ENCODE peak calls at places on chromosomes 2 and 18, in eight cellular contexts. L, U, A, G, O, D, J and B are unnamed samples. For H3K4me1 and H3K36me3, the result is how much of the 10 kb centered on the place peaks cover.

GRCh38 chr2:2880938-2881337 is 496.7 kb downstream of the EIPR1 start:
- DNase-seq in D (no peak), L (no peak), A (no peak), U (no peak), G (no peak), O (no peak), J (no peak), B (no peak)

GRCh38 chr18:22465859-22466602 is 48.3 kb upstream of the CTAGE1 start:
- DNase-seq in L (peak), A (peak), D (peak), J (no peak), O (no peak), G (peak), U (peak), B (no peak)

GRCh38 chr18:57837917-57838548 is 34.9 kb upstream of the ATP8B1 start:
- DNase-seq in O (no peak), L (no peak), D (no peak), A (no peak), J (no peak), U (no peak), G (no peak), B (no peak)

GRCh38 chr2:58798787-58799186 is 557.7 kb upstream of the FANCL start:
- DNase-seq in D (no peak), A (no peak), U (no peak), L (no peak), J (no peak), G (no peak), O (no peak), B (no peak)

GRCh38 chr2:239026711-239027430 is 179.0 kb downstream of the TWIST2 start:
- DNase-seq in A (no peak), G (no peak), D (peak), L (no peak), J (no peak), U (no peak), O (peak), B (no peak)

GRCh38 chr2:85148190-85148589 is 15.0 kb downstream of the TCF7L1 start:
- DNase-seq in G (no peak), O (no peak), L (no peak), D (no peak), U (no peak), J (no peak), A (no peak), B (no peak)

GRCh38 chr18:47944972-47945843 is 14.7 kb upstream of the SMAD2 start:
- DNase-seq in U (no peak), J (no peak), O (no peak), D (no peak), L (peak), G (no peak), A (no peak), B (no peak)

GRCh38 chr18:70029163-70029562 is 81.5 kb upstream of the CD226 start:
- DNase-seq in U (no peak), O (no peak), A (no peak), D (no peak), L (no peak), J (no peak), G (no peak), B (no peak)

GRCh38 chr2:7133521-7133920 is 216.3 kb downstream of the RNF144A start:
- DNase-seq in G (no peak), J (no peak), U (no peak), D (no peak), A (no peak), L (no peak), O (no peak), B (no peak)

GRCh38 chr2:21099281-21099907 is 24.4 kb upstream of the TDRD15 start:
- DNase-seq in D (no peak), G (no peak), U (no peak), J (no peak), L (no peak), A (no peak), O (no peak), B (no peak)

GRCh38 chr2:287471-287885 is 413 bp downstream of the ALKAL2 start:
- DNase-seq in G (no peak), J (no peak), O (peak), U (no peak), D (no peak), A (peak), L (peak), B (peak)

GRCh38 chr2:150911766-150912280 is 349.8 kb downstream of the RBM43 start:
- DNase-seq in U (peak), J (peak), O (no peak), D (peak), A (peak), L (peak), G (no peak), B (no peak)

DNA sequence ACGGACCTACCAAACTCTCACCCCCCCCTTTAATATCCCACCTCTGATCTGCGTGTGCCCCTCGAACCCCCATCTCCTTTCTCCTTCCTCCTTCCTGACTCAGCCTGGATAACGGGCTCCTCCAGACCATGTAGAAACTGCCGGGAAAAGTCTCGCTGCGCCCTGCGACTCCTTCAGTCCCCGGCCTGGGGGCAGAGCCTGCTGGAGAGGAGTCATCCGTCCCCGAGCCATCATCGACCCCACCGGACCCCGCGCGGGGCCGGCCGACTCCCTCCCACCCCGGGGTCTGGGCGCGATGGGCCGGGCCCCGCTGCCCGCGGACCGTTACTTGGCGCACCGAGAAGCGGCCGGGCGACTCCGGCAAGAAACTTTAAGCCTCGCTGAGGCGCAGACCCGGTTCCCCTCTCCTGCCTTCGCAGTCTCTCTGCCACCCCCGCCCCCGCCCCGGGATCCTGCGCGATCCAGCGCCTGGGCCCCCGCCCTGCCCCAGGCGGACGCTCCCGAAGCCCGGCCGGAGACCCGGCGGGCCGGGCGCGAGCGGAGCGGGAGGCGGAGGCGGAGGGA is 3.4 kb downstream of the ZEB2 start:
- DNase-seq in L (no peak), G (no peak), O (peak), J (no peak), D (no peak), U (no peak), A (peak), B (no peak)
- H3K4me1 ChIP-seq in L (under half), G (under half), O (under half), J (under half), D (under half), U (under half), A (under half), B (under half)

GRCh38 chr2:117621330-117621729 is 193.2 kb upstream of the DDX18 start:
- DNase-seq in O (no peak), U (no peak), J (no peak), D (no peak), G (no peak), A (no peak), L (no peak), B (no peak)
- TF ChIP-seq CTCF in O (no peak), U (no peak), J (no peak), D (no peak), G (no peak), A (no peak), L (no peak), B (no peak)

DNA sequence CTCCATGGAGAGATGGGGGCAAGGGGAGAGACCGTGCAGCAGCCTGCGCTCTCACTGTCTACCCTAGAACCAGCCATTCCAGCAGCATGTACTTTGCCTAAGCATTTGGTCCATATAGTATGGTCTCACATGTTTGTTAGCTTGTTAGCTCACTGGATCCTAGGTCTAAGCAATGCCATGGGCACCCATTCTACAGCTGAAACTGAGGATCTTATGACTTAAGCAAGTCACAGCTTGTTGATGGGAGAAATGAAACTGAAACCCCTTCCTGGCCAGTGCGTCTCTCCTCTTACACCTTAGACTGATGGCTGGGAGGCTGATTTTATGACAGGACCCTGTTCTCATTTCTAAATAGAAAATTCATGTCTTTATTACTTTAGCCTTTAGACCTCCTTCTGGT is 90.1 kb downstream of the EPAS1 start:
- DNase-seq in A (no peak), J (no peak), D (no peak), U (no peak), G (no peak), O (no peak), L (no peak), B (no peak)
- H3K36me3 ChIP-seq in A (under half), J (under half), D (under half), U (under half), G (under half), O (under half), L (under half), B (under half)

GRCh38 chr2:37764739-37765138 is 93.3 kb upstream of the CDC42EP3 start:
- DNase-seq in J (no peak), A (no peak), U (no peak), D (no peak), L (no peak), O (no peak), G (no peak), B (no peak)
- H3K4me1 ChIP-seq in J (under half), A (under half), U (under half), D (under half), L (under half), O (under half), G (under half), B (under half)

GRCh38 chr2:219627105-219628100 is at the start of gene SLC4A3:
- DNase-seq in J (no peak), D (no peak), G (no peak), L (no peak), U (no peak), A (no peak), O (peak), B (no peak)
- TF ChIP-seq CTCF in J (no peak), D (no peak), G (no peak), L (no peak), U (no peak), A (no peak), O (peak), B (no peak)